ENCODE peak calls at places on chromosomes 4 and X, in five cellular contexts. One of them, this sample, is unnamed.

GRCh38 chrX:134836497-134836968 is 154.3 kb upstream of the SMIM10 start:
- DNase-seq in MG63: peak
- DNase-seq in GM03348: peak
- DNase-seq in activated CD4-positive, alpha-beta T cell treated with anti-CD3 and anti-CD28 coated beads, Interleukin-2, amount 10 ng/mL, durations not matched to agents 7 days and 5 days: no peak
- DNase-seq in non-pigmented ciliary epithelial cell: peak
- DNase-seq in this sample: no peak

GRCh38 chr4:138696771-138697170 is 318.8 kb upstream of the NOCT start:
- DNase-seq in MG63: peak
- DNase-seq in GM03348: no peak
- DNase-seq in activated CD4-positive, alpha-beta T cell treated with anti-CD3 and anti-CD28 coated beads, Interleukin-2, amount 10 ng/mL, durations not matched to agents 7 days and 5 days: no peak
- DNase-seq in non-pigmented ciliary epithelial cell: no peak
- DNase-seq in this sample: no peak

GRCh38 chr4:48538358-48538757 is 48.3 kb downstream of the ZAR1 start:
- DNase-seq in MG63: no peak
- DNase-seq in GM03348: no peak
- DNase-seq in activated CD4-positive, alpha-beta T cell treated with anti-CD3 and anti-CD28 coated beads, Interleukin-2, amount 10 ng/mL, durations not matched to agents 7 days and 5 days: no peak
- DNase-seq in non-pigmented ciliary epithelial cell: no peak
- DNase-seq in this sample: no peak

GRCh38 chr4:93448691-93449293 is 379.8 kb upstream of the ATOH1 start:
- DNase-seq in MG63: no peak
- DNase-seq in GM03348: no peak
- DNase-seq in activated CD4-positive, alpha-beta T cell treated with anti-CD3 and anti-CD28 coated beads, Interleukin-2, amount 10 ng/mL, durations not matched to agents 7 days and 5 days: no peak
- DNase-seq in non-pigmented ciliary epithelial cell: no peak
- DNase-seq in this sample: no peak

GRCh38 chr4:147542229-147542990 is 61.5 kb downstream of the EDNRA start:
- DNase-seq in MG63: no peak
- DNase-seq in GM03348: no peak
- DNase-seq in activated CD4-positive, alpha-beta T cell treated with anti-CD3 and anti-CD28 coated beads, Interleukin-2, amount 10 ng/mL, durations not matched to agents 7 days and 5 days: no peak
- DNase-seq in non-pigmented ciliary epithelial cell: no peak
- DNase-seq in this sample: no peak

GRCh38 chrX:65635824-65636223 is 31.6 kb upstream of the MSN start:
- DNase-seq in MG63: no peak
- DNase-seq in GM03348: no peak
- DNase-seq in activated CD4-positive, alpha-beta T cell treated with anti-CD3 and anti-CD28 coated beads, Interleukin-2, amount 10 ng/mL, durations not matched to agents 7 days and 5 days: no peak
- DNase-seq in non-pigmented ciliary epithelial cell: no peak
- DNase-seq in this sample: no peak

GRCh38 chr4:122305853-122306252 is 73.0 kb upstream of the ADAD1 start:
- DNase-seq in MG63: no peak
- DNase-seq in GM03348: no peak
- DNase-seq in activated CD4-positive, alpha-beta T cell treated with anti-CD3 and anti-CD28 coated beads, Interleukin-2, amount 10 ng/mL, durations not matched to agents 7 days and 5 days: no peak
- DNase-seq in non-pigmented ciliary epithelial cell: no peak
- DNase-seq in this sample: no peak

GRCh38 chrX:24550166-24550565 is 85.1 kb downstream of the PDK3 start:
- DNase-seq in MG63: no peak
- DNase-seq in GM03348: no peak
- DNase-seq in activated CD4-positive, alpha-beta T cell treated with anti-CD3 and anti-CD28 coated beads, Interleukin-2, amount 10 ng/mL, durations not matched to agents 7 days and 5 days: no peak
- DNase-seq in non-pigmented ciliary epithelial cell: no peak
- DNase-seq in this sample: no peak

GRCh38 chr4:139767168-139767567 is 101.5 kb downstream of the MGST2 start:
- DNase-seq in MG63: no peak
- DNase-seq in GM03348: peak
- DNase-seq in activated CD4-positive, alpha-beta T cell treated with anti-CD3 and anti-CD28 coated beads, Interleukin-2, amount 10 ng/mL, durations not matched to agents 7 days and 5 days: no peak
- DNase-seq in non-pigmented ciliary epithelial cell: peak
- DNase-seq in this sample: no peak

GRCh38 chr4:2791518-2792395 is 1.1 kb upstream of the SH3BP2 start:
- DNase-seq in MG63: no peak
- DNase-seq in GM03348: no peak
- DNase-seq in activated CD4-positive, alpha-beta T cell treated with anti-CD3 and anti-CD28 coated beads, Interleukin-2, amount 10 ng/mL, durations not matched to agents 7 days and 5 days: no peak
- DNase-seq in non-pigmented ciliary epithelial cell: no peak
- DNase-seq in this sample: no peak

GRCh38 chr4:74230902-74231499 is 73.1 kb downstream of the MTHFD2L start:
- DNase-seq in MG63: peak
- DNase-seq in GM03348: peak
- DNase-seq in activated CD4-positive, alpha-beta T cell treated with anti-CD3 and anti-CD28 coated beads, Interleukin-2, amount 10 ng/mL, durations not matched to agents 7 days and 5 days: no peak
- DNase-seq in non-pigmented ciliary epithelial cell: no peak
- DNase-seq in this sample: no peak

GRCh38 chrX:21943460-21944135 is 3.1 kb downstream of the SMS start:
- DNase-seq in MG63: peak
- DNase-seq in GM03348: peak
- DNase-seq in activated CD4-positive, alpha-beta T cell treated with anti-CD3 and anti-CD28 coated beads, Interleukin-2, amount 10 ng/mL, durations not matched to agents 7 days and 5 days: no peak
- DNase-seq in non-pigmented ciliary epithelial cell: no peak
- DNase-seq in this sample: no peak

GRCh38 chrX:2712890-2713860 is 22.1 kb downstream of the CD99 start:
- DNase-seq in MG63: no peak
- DNase-seq in GM03348: no peak
- DNase-seq in activated CD4-positive, alpha-beta T cell treated with anti-CD3 and anti-CD28 coated beads, Interleukin-2, amount 10 ng/mL, durations not matched to agents 7 days and 5 days: no peak
- DNase-seq in non-pigmented ciliary epithelial cell: no peak
- DNase-seq in this sample: peak

GRCh38 chrX:119887721-119888425 is 7.8 kb upstream of the AKAP14 start:
- DNase-seq in MG63: peak
- DNase-seq in GM03348: peak
- DNase-seq in activated CD4-positive, alpha-beta T cell treated with anti-CD3 and anti-CD28 coated beads, Interleukin-2, amount 10 ng/mL, durations not matched to agents 7 days and 5 days: peak
- DNase-seq in non-pigmented ciliary epithelial cell: peak
- DNase-seq in this sample: no peak

GRCh38 chr4:7573692-7574091 is 139.0 kb upstream of the PSAPL1 start:
- DNase-seq in MG63: no peak
- DNase-seq in GM03348: no peak
- DNase-seq in activated CD4-positive, alpha-beta T cell treated with anti-CD3 and anti-CD28 coated beads, Interleukin-2, amount 10 ng/mL, durations not matched to agents 7 days and 5 days: no peak
- DNase-seq in non-pigmented ciliary epithelial cell: no peak
- DNase-seq in this sample: no peak

GRCh38 chrX:19566359-19567141 is 51.2 kb upstream of the MAP3K15 start:
- DNase-seq in MG63: no peak
- DNase-seq in GM03348: no peak
- DNase-seq in activated CD4-positive, alpha-beta T cell treated with anti-CD3 and anti-CD28 coated beads, Interleukin-2, amount 10 ng/mL, durations not matched to agents 7 days and 5 days: peak
- DNase-seq in non-pigmented ciliary epithelial cell: no peak
- DNase-seq in this sample: peak

GRCh38 chr4:80094191-80094590 is 21.2 kb upstream of the ANTXR2 start:
- DNase-seq in MG63: no peak
- DNase-seq in GM03348: peak
- DNase-seq in activated CD4-positive, alpha-beta T cell treated with anti-CD3 and anti-CD28 coated beads, Interleukin-2, amount 10 ng/mL, durations not matched to agents 7 days and 5 days: no peak
- DNase-seq in non-pigmented ciliary epithelial cell: no peak
- DNase-seq in this sample: no peak

GRCh38 chr4:60565558-60565957 is 634.6 kb upstream of the ADGRL3 start:
- DNase-seq in MG63: no peak
- DNase-seq in GM03348: no peak
- DNase-seq in activated CD4-positive, alpha-beta T cell treated with anti-CD3 and anti-CD28 coated beads, Interleukin-2, amount 10 ng/mL, durations not matched to agents 7 days and 5 days: no peak
- DNase-seq in non-pigmented ciliary epithelial cell: no peak
- DNase-seq in this sample: no peak

GRCh38 chr4:128029907-128030306 is 31.2 kb upstream of the LARP1B start:
- DNase-seq in MG63: no peak
- DNase-seq in GM03348: no peak
- DNase-seq in activated CD4-positive, alpha-beta T cell treated with anti-CD3 and anti-CD28 coated beads, Interleukin-2, amount 10 ng/mL, durations not matched to agents 7 days and 5 days: no peak
- DNase-seq in non-pigmented ciliary epithelial cell: no peak
- DNase-seq in this sample: no peak

GRCh38 chr4:145716200-145716599 is 36.3 kb downstream of the C4orf51 start:
- DNase-seq in MG63: peak
- DNase-seq in GM03348: peak
- DNase-seq in activated CD4-positive, alpha-beta T cell treated with anti-CD3 and anti-CD28 coated beads, Interleukin-2, amount 10 ng/mL, durations not matched to agents 7 days and 5 days: no peak
- DNase-seq in non-pigmented ciliary epithelial cell: no peak
- DNase-seq in this sample: no peak

GRCh38 chr4:47451657-47452056 is 11.8 kb downstream of the COMMD8 start:
- DNase-seq in MG63: no peak
- DNase-seq in GM03348: peak
- DNase-seq in activated CD4-positive, alpha-beta T cell treated with anti-CD3 and anti-CD28 coated beads, Interleukin-2, amount 10 ng/mL, durations not matched to agents 7 days and 5 days: no peak
- DNase-seq in non-pigmented ciliary epithelial cell: peak
- DNase-seq in this sample: no peak

GRCh38 chr4:98653890-98654867 is 4.2 kb downstream of the TSPAN5 start:
- DNase-seq in MG63: peak
- DNase-seq in GM03348: peak
- DNase-seq in activated CD4-positive, alpha-beta T cell treated with anti-CD3 and anti-CD28 coated beads, Interleukin-2, amount 10 ng/mL, durations not matched to agents 7 days and 5 days: no peak
- DNase-seq in non-pigmented ciliary epithelial cell: peak
- DNase-seq in this sample: no peak

GRCh38 chrX:68536884-68537283 is 38.0 kb downstream of the YIPF6 start:
- DNase-seq in MG63: no peak
- DNase-seq in GM03348: no peak
- DNase-seq in activated CD4-positive, alpha-beta T cell treated with anti-CD3 and anti-CD28 coated beads, Interleukin-2, amount 10 ng/mL, durations not matched to agents 7 days and 5 days: no peak
- DNase-seq in non-pigmented ciliary epithelial cell: no peak
- DNase-seq in this sample: no peak

GRCh38 chr4:70586841-70587240 is 5.2 kb upstream of the AMBN start:
- DNase-seq in MG63: no peak
- DNase-seq in GM03348: no peak
- DNase-seq in activated CD4-positive, alpha-beta T cell treated with anti-CD3 and anti-CD28 coated beads, Interleukin-2, amount 10 ng/mL, durations not matched to agents 7 days and 5 days: no peak
- DNase-seq in non-pigmented ciliary epithelial cell: no peak
- DNase-seq in this sample: no peak

GRCh38 chr4:145625677-145626622 is 6.8 kb downstream of the MMAA start:
- DNase-seq in MG63: no peak
- DNase-seq in GM03348: no peak
- DNase-seq in activated CD4-positive, alpha-beta T cell treated with anti-CD3 and anti-CD28 coated beads, Interleukin-2, amount 10 ng/mL, durations not matched to agents 7 days and 5 days: no peak
- DNase-seq in non-pigmented ciliary epithelial cell: no peak
- DNase-seq in this sample: no peak

GRCh38 chr4:112704991-112705845 is 68.3 kb downstream of the LARP7 start:
- DNase-seq in MG63: peak
- DNase-seq in GM03348: peak
- DNase-seq in activated CD4-positive, alpha-beta T cell treated with anti-CD3 and anti-CD28 coated beads, Interleukin-2, amount 10 ng/mL, durations not matched to agents 7 days and 5 days: no peak
- DNase-seq in non-pigmented ciliary epithelial cell: peak
- DNase-seq in this sample: no peak

GRCh38 chr4:56187601-56188177 is 199.6 kb downstream of the AASDH start:
- DNase-seq in MG63: no peak
- DNase-seq in GM03348: no peak
- DNase-seq in activated CD4-positive, alpha-beta T cell treated with anti-CD3 and anti-CD28 coated beads, Interleukin-2, amount 10 ng/mL, durations not matched to agents 7 days and 5 days: no peak
- DNase-seq in non-pigmented ciliary epithelial cell: no peak
- DNase-seq in this sample: no peak

GRCh38 chrX:115330498-115331138 is 41.1 kb downstream of the LUZP4 start:
- DNase-seq in MG63: peak
- DNase-seq in GM03348: peak
- DNase-seq in activated CD4-positive, alpha-beta T cell treated with anti-CD3 and anti-CD28 coated beads, Interleukin-2, amount 10 ng/mL, durations not matched to agents 7 days and 5 days: peak
- DNase-seq in non-pigmented ciliary epithelial cell: no peak
- DNase-seq in this sample: peak

GRCh38 chr4:82780398-82781231 is 18.0 kb downstream of the SCD5 start:
- DNase-seq in MG63: no peak
- DNase-seq in GM03348: peak
- DNase-seq in activated CD4-positive, alpha-beta T cell treated with anti-CD3 and anti-CD28 coated beads, Interleukin-2, amount 10 ng/mL, durations not matched to agents 7 days and 5 days: no peak
- DNase-seq in non-pigmented ciliary epithelial cell: no peak
- DNase-seq in this sample: peak

GRCh38 chr4:22191565-22192301 is 243.2 kb upstream of the KCNIP4 start:
- DNase-seq in MG63: no peak
- DNase-seq in GM03348: peak
- DNase-seq in activated CD4-positive, alpha-beta T cell treated with anti-CD3 and anti-CD28 coated beads, Interleukin-2, amount 10 ng/mL, durations not matched to agents 7 days and 5 days: no peak
- DNase-seq in non-pigmented ciliary epithelial cell: no peak
- DNase-seq in this sample: no peak

GRCh38 chrX:49190783-49191032 is 4.5 kb upstream of the PRICKLE3 start:
- DNase-seq in MG63: no peak
- DNase-seq in GM03348: no peak
- DNase-seq in activated CD4-positive, alpha-beta T cell treated with anti-CD3 and anti-CD28 coated beads, Interleukin-2, amount 10 ng/mL, durations not matched to agents 7 days and 5 days: no peak
- DNase-seq in non-pigmented ciliary epithelial cell: no peak
- DNase-seq in this sample: no peak

GRCh38 chr4:81913427-81913878 is 441.7 kb upstream of the RASGEF1B start:
- DNase-seq in MG63: peak
- DNase-seq in GM03348: peak
- DNase-seq in activated CD4-positive, alpha-beta T cell treated with anti-CD3 and anti-CD28 coated beads, Interleukin-2, amount 10 ng/mL, durations not matched to agents 7 days and 5 days: peak
- DNase-seq in non-pigmented ciliary epithelial cell: no peak
- DNase-seq in this sample: peak